ENCODE peak calls at places on chromosomes 13 and 19, in four cellular contexts. Y is T-helper 1 cell, J is foreskin keratinocyte, D is EH. V is an unnamed sample.
A peak's percentile ranks its signal among the peaks of the same experiment; 100 is the strongest.

GRCh38 chr13:101424381-101425155 is 8.3 kb upstream of the NALCN start:
- DNase-seq in Y (no peak), J (no peak), D (peak; percentile 21), V (no peak)

GRCh38 chr19:31863122-31863521 is 482.3 kb upstream of the ZNF507 start:
- DNase-seq in D (no peak), J (no peak), Y (no peak), V (no peak)

GRCh38 chr19:33416307-33417215 is 43.1 kb downstream of the CEBPG start:
- DNase-seq in J (peak; percentile 41), D (peak; percentile 72), Y (peak; percentile 55), V (peak; percentile 43)

GRCh38 chr13:110882972-110883371 is 31.9 kb downstream of the ANKRD10 start:
- DNase-seq in Y (no peak), D (peak; percentile 64), J (no peak), V (no peak)

GRCh38 chr13:55815458-55816033 is 1325.2 kb upstream of the PRR20A start:
- DNase-seq in Y (no peak), J (no peak), D (no peak), V (no peak)

GRCh38 chr13:82772802-82773201 is 1109.5 kb downstream of the SLITRK1 start:
- DNase-seq in Y (no peak), D (peak; percentile 42), J (peak; percentile 42), V (no peak)

GRCh38 chr19:46218160-46218559 is 11.4 kb upstream of the IGFL1 start:
- DNase-seq in Y (no peak), D (peak; percentile 46), J (no peak), V (peak; percentile 20)

GRCh38 chr19:54420383-54421168 is 5.3 kb downstream of the TTYH1 start:
- DNase-seq in J (no peak), D (peak; percentile 27), Y (no peak), V (no peak)

GRCh38 chr13:66446413-66446812 is 783.7 kb downstream of the PCDH9 start:
- DNase-seq in Y (no peak), D (no peak), J (peak; percentile 78), V (no peak)

GRCh38 chr19:6030214-6030507 is 52.2 kb upstream of the RANBP3 start:
- DNase-seq in D (peak; percentile 77), J (peak; percentile 66), Y (no peak), V (no peak)

GRCh38 chr19:3137139-3137538 is 1.3 kb downstream of the GNA15 start:
- DNase-seq in J (no peak), D (no peak), Y (no peak), V (no peak)

GRCh38 chr13:25171517-25172302 is at the start of gene AMER2:
- DNase-seq in Y (no peak), D (peak; percentile 12), J (no peak), V (no peak)

GRCh38 chr19:20662421-20663105 is 1.2 kb upstream of the ZNF626 start:
- DNase-seq in J (no peak), D (no peak), Y (no peak), V (no peak)

GRCh38 chr13:29969286-29969685 is 118.9 kb upstream of the UBL3 start:
- DNase-seq in D (peak; percentile 90), J (peak; percentile 21), Y (no peak), V (no peak)

GRCh38 chr13:40127476-40127875 is 472.0 kb downstream of the COG6 start:
- DNase-seq in Y (no peak), J (no peak), D (no peak), V (no peak)

GRCh38 chr19:46416077-46416709 is 2.8 kb upstream of the CCDC8 start:
- DNase-seq in Y (no peak), J (peak; percentile 52), D (peak; percentile 85), V (no peak)